ENCODE peak calls at places on chromosome 5, in four cellular contexts. A is cardiac fibroblast, M is upper lobe of right lung, V is spleen. P is an unnamed sample.

GRCh38 chr5:143561248-143561647 is 157.8 kb upstream of the NR3C1 start:
- DNase-seq in A (no peak), M (no peak), V (no peak), P (no peak)

GRCh38 chr5:101782352-101783087 is 513.6 kb downstream of the SLCO4C1 start:
- DNase-seq in A (no peak), M (no peak), V (no peak), P (no peak)

GRCh38 chr5:7565559-7565958 is 169.6 kb downstream of the ADCY2 start:
- DNase-seq in A (no peak), M (no peak), V (no peak), P (no peak)

GRCh38 chr5:10310073-10310779 is 2.5 kb upstream of the CMBL start:
- DNase-seq in A (peak; percentile 31), M (no peak), V (no peak), P (no peak)

GRCh38 chr5:135392256-135392655 is 6.8 kb downstream of the MACROH2A1 start:
- DNase-seq in A (peak; percentile 81), M (no peak), V (no peak), P (no peak)

GRCh38 chr5:72284674-72285424 is 35.2 kb downstream of the MRPS27 start:
- DNase-seq in A (no peak), M (no peak), V (no peak), P (no peak)

GRCh38 chr5:141942185-141942857 is 15.7 kb downstream of the PCDH12 start:
- DNase-seq in A (no peak), M (no peak), V (no peak), P (no peak)

GRCh38 chr5:32506809-32507208 is 62.3 kb upstream of the ZFR start:
- DNase-seq in A (peak; percentile 64), M (no peak), V (no peak), P (no peak)

GRCh38 chr5:106121972-106122605 is 1548.6 kb downstream of the EFNA5 start:
- DNase-seq in A (peak; percentile 37), M (peak; percentile 66), V (no peak), P (no peak)

GRCh38 chr5:64921386-64921785 is 152.7 kb downstream of the CWC27 start:
- DNase-seq in A (no peak), M (no peak), V (no peak), P (no peak)

GRCh38 chr5:78221964-78222451 is 72.5 kb downstream of the AP3B1 start:
- DNase-seq in A (peak; percentile 47), M (no peak), V (peak; percentile 76), P (no peak)

GRCh38 chr5:140345919-140346347 is 470 bp downstream of the HBEGF start:
- DNase-seq in A (peak; percentile 68), M (peak; percentile 85), V (peak; percentile 88), P (peak; percentile 87)

GRCh38 chr5:119366537-119366874 is 10.7 kb downstream of the TNFAIP8 start:
- DNase-seq in A (no peak), M (no peak), V (no peak), P (no peak)

GRCh38 chr5:149227168-149227826 is 44.4 kb upstream of the AFAP1L1 start:
- DNase-seq in A (peak; percentile 65), M (no peak), V (no peak), P (no peak)

GRCh38 chr5:42811591-42812392 is at the start of gene SELENOP:
- DNase-seq in A (peak; percentile 12), M (no peak), V (no peak), P (no peak)

GRCh38 chr5:122478741-122479459 is 166.9 kb downstream of the SNCAIP start:
- DNase-seq in A (no peak), M (no peak), V (no peak), P (no peak)

GRCh38 chr5:146005723-146006122 is 69.3 kb downstream of the SH3RF2 start:
- DNase-seq in A (peak; percentile 54), M (no peak), V (no peak), P (no peak)

GRCh38 chr5:32233220-32233695 is 59.1 kb upstream of the GOLPH3 start:
- DNase-seq in A (no peak), M (no peak), V (no peak), P (no peak)

GRCh38 chr5:105663671-105664070 is 2007.1 kb downstream of the EFNA5 start:
- DNase-seq in A (no peak), M (no peak), V (no peak), P (no peak)

GRCh38 chr5:135426102-135427082 is 20.8 kb downstream of the DCANP1 start:
- DNase-seq in A (peak; percentile 70), M (no peak), V (no peak), P (no peak)

GRCh38 chr5:126120939-126121338 is 302.3 kb upstream of the GRAMD2B start:
- DNase-seq in A (no peak), M (no peak), V (no peak), P (no peak)

GRCh38 chr5:176574297-176574591 is 25.1 kb downstream of the CDHR2 start:
- DNase-seq in A (peak; percentile 7), M (no peak), V (no peak), P (no peak)
- TF ChIP-seq CTCF in A (no peak), M (no peak), V (no peak), P (peak; percentile 20)

GRCh38 chr5:88878976-88879375 is 4.0 kb downstream of the MEF2C start:
- DNase-seq in A (peak; percentile 75), M (no peak), V (no peak), P (no peak)
- TF ChIP-seq CTCF in A (peak; percentile 21), M (no peak), V (no peak), P (peak; percentile 34)

GRCh38 chr5:111618644-111619271 is 106.4 kb upstream of the STARD4 start:
- DNase-seq in A (no peak), M (no peak), V (no peak), P (no peak)

GRCh38 chr5:111615054-111615453 is 102.7 kb upstream of the STARD4 start:
- DNase-seq in A (no peak), M (no peak), V (no peak), P (no peak)
- TF ChIP-seq CTCF in A (no peak), M (no peak), V (no peak), P (no peak)

DNA sequence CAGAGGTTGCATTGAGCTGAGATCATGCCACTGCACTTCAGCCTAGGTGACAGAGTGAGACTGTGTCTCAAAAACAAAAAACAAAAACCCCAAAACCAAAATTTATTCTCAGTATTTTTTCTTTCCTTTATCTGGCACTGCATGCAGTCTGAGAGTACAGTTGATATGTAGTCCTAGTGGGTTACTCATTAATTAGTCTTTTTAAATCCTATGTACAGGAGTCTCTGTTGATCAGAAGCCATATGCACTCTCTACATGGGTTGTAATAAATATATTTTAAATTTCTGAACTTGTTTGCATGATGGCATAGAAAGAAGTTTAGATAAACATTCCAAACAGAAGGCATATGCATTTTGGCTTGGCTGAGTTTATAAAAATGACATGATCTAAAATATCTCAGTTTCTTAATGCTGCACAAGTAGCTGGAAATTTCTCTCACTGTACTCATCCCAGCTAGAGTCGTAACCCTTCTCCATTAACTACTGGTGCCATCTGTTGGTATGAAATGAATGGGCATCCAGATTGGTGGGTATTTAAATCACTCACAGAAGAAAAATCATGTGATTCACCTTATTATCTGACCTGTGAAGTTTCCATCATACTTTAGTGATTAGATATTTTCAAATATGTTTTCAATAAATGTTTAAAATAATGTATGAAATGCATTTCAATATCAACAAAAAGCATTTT is 284.8 kb downstream of the CTNND2 start:
- DNase-seq in A (no peak), M (no peak), V (no peak), P (no peak)
- TF ChIP-seq CTCF in A (no peak), M (peak; percentile 18), V (no peak), P (peak; percentile 20)

GRCh38 chr5:92991681-92992472 is 589.1 kb downstream of the NR2F1-AS1 start:
- DNase-seq in A (peak; percentile 34), M (no peak), V (no peak), P (no peak)
- TF ChIP-seq CTCF in A (no peak), M (no peak), V (no peak), P (peak; percentile 24)

GRCh38 chr5:57175586-57175985 is 1.7 kb downstream of the GPBP1 start:
- DNase-seq in A (no peak), M (no peak), V (no peak), P (no peak)

GRCh38 chr5:57176350-57176857 is 2.5 kb downstream of the GPBP1 start:
- DNase-seq in A (peak; percentile 84), M (no peak), V (no peak), P (no peak)

GRCh38 chr5:57177479-57178156 is 3.8 kb downstream of the GPBP1 start:
- DNase-seq in A (no peak), M (no peak), V (no peak), P (no peak)

GRCh38 chr5:57181151-57181550 is 7.3 kb downstream of the GPBP1 start:
- DNase-seq in A (no peak), M (no peak), V (no peak), P (no peak)

DNA sequence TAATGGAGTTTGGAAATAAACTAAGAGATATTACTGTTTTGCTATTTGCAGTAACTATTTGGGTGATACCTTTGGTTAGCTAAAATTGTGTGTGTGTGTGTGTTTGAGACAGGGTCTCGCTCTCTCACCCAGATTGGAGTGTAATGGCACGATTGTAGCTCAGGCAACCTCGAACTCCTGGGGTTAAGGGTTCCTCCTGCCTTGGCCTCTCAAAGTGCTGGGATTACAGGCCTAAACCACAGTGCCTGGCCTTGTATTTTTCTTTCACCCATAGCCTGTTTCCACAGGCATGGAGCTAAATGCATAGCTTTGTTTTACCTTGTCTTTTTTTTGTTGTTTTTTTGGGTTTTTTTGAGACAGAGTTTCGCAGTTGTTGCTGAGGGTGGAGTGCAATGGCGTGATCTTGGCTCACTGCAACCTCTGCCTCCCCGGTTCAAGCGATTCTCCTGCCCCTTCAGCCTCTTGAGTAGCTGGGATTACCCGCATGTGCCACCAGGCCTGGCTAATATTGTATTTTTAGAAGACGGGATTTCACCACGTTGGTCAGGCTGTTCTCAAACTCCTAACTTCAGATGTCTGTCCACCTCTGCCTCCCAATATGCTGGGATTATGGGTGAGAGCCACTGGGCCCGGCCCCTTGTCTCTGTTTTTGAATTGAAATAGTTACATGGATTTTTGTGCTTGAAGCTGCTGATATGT is 5.6 kb downstream of the GPBP1 start:
- DNase-seq in A (no peak), M (no peak), V (no peak), P (no peak)
- TF ChIP-seq CTCF in A (no peak), M (no peak), V (no peak), P (no peak)

P was measured in osteocyte.